ENCODE peak calls at places on chromosome 14, in eight cellular contexts. D is neural progenitor cell, L is PC-9, W is fibroblast of lung, A is GM23338, I is K562, S is hepatocyte, N is PC-3. U is an unnamed sample. For H3K4me1, the result is how much of the 10 kb centered on the place peaks cover.

GRCh38 chr14:75168586-75169335 is 7.7 kb downstream of the TMED10 start:
- DNase-seq in S (no peak), L (no peak), W (no peak), N (peak), D (no peak), A (no peak), I (no peak), U (no peak)

GRCh38 chr14:35632276-35633071 is 98.5 kb downstream of the INSM2 start:
- DNase-seq in N (no peak), W (peak), D (no peak), I (no peak), S (no peak), A (no peak), L (no peak), U (peak)

GRCh38 chr14:40410708-40411107 is 978.5 kb upstream of the FBXO33 start:
- DNase-seq in A (no peak), W (no peak), L (no peak), D (no peak), S (no peak), N (no peak), I (no peak), U (no peak)

GRCh38 chr14:34501997-34502396 is 37.5 kb downstream of the EAPP start:
- DNase-seq in I (no peak), N (no peak), A (no peak), S (no peak), D (no peak), L (no peak), W (peak), U (peak)

GRCh38 chr14:50099335-50099734 is 17.0 kb downstream of the VCPKMT start:
- DNase-seq in I (no peak), L (peak), N (peak), W (peak), D (no peak), A (no peak), S (no peak), U (peak)

GRCh38 chr14:94591073-94591472 is 9.8 kb downstream of the SERPINA5 start:
- DNase-seq in L (no peak), N (no peak), W (no peak), D (no peak), I (no peak), A (no peak), S (no peak), U (no peak)

GRCh38 chr14:63375772-63376171 is 57.0 kb upstream of the GPHB5 start:
- DNase-seq in I (no peak), N (peak), L (no peak), D (no peak), S (no peak), W (peak), A (no peak), U (peak)

GRCh38 chr14:45621731-45622130 is 368.7 kb upstream of the MIS18BP1 start:
- DNase-seq in W (no peak), N (no peak), I (no peak), L (no peak), S (no peak), D (no peak), A (no peak), U (no peak)

GRCh38 chr14:96255501-96256366 is at the start of gene BDKRB1:
- DNase-seq in W (peak), D (no peak), N (peak), A (no peak), I (no peak), S (no peak), L (no peak), U (peak)

GRCh38 chr14:34466691-34467090 is 4.7 kb upstream of the SPTSSA start:
- DNase-seq in W (no peak), L (no peak), S (no peak), I (no peak), A (no peak), D (no peak), N (no peak), U (no peak)

GRCh38 chr14:89011727-89012271 is 187.3 kb downstream of the TTC8 start:
- DNase-seq in L (no peak), D (no peak), N (no peak), W (no peak), S (peak), A (peak), I (no peak), U (no peak)

GRCh38 chr14:69712637-69713088 is 54.3 kb upstream of the SRSF5 start:
- DNase-seq in S (no peak), A (peak), D (peak), I (no peak), N (no peak), L (peak), W (no peak), U (no peak)

GRCh38 chr14:91889477-91890211 is 22.3 kb upstream of the TC2N start:
- DNase-seq in S (no peak), I (no peak), W (no peak), L (no peak), N (no peak), D (no peak), A (no peak), U (no peak)

GRCh38 chr14:75422169-75422568 is 5.7 kb upstream of the JDP2 start:
- DNase-seq in D (no peak), I (no peak), A (no peak), L (no peak), S (no peak), N (peak), W (peak), U (peak)

GRCh38 chr14:50943261-50943942 is 881 bp downstream of the PYGL start:
- DNase-seq in D (peak), W (peak), I (peak), A (peak), L (peak), S (peak), N (peak), U (peak)

GRCh38 chr14:86858591-86858990 is 1134.4 kb downstream of the GALC start:
- DNase-seq in N (no peak), A (no peak), L (no peak), W (peak), I (no peak), D (no peak), S (no peak), U (peak)

GRCh38 chr14:49950275-49951250 is 57.7 kb downstream of the ARF6 start:
- DNase-seq in I (no peak), W (no peak), A (no peak), N (peak), D (no peak), S (no peak), L (peak), U (no peak)

GRCh38 chr14:47674546-47675238 is 713 bp downstream of the MDGA2 start:
- DNase-seq in S (peak), W (peak), L (no peak), N (no peak), A (peak), D (peak), I (no peak), U (no peak)

GRCh38 chr14:72544615-72545387 is 349.1 kb downstream of the DPF3 start:
- DNase-seq in I (no peak), W (peak), D (peak), S (no peak), L (no peak), A (peak), N (no peak), U (no peak)

GRCh38 chr14:99066378-99066777 is 205.6 kb downstream of the BCL11B start:
- DNase-seq in N (no peak), L (no peak), D (no peak), S (no peak), I (no peak), A (no peak), W (no peak), U (no peak)

GRCh38 chr14:68377459-68377858 is 415.4 kb downstream of the ZFP36L1 start:
- DNase-seq in I (peak), S (no peak), A (no peak), D (peak), W (peak), N (no peak), L (no peak), U (peak)

GRCh38 chr14:77746064-77746463 is 14.9 kb downstream of the SNW1 start:
- DNase-seq in I (no peak), N (no peak), D (no peak), S (no peak), W (no peak), A (no peak), L (no peak), U (no peak)

GRCh38 chr14:74980746-74981661 is 21.7 kb upstream of the EIF2B2 start:
- DNase-seq in A (peak), N (peak), I (peak), D (peak), S (no peak), W (peak), L (peak), U (peak)

GRCh38 chr14:67556671-67557070 is 23.6 kb downstream of the PLEKHH1 start:
- DNase-seq in S (no peak), L (no peak), A (no peak), I (peak), N (no peak), D (no peak), W (no peak), U (no peak)

GRCh38 chr14:52402812-52403526 is 88.9 kb downstream of the PTGER2 start:
- DNase-seq in N (peak), L (no peak), A (no peak), W (peak), D (no peak), I (no peak), S (no peak), U (peak)

GRCh38 chr14:29236848-29237247 is 470.3 kb downstream of the FOXG1 start:
- DNase-seq in L (no peak), I (no peak), A (no peak), S (no peak), D (no peak), W (peak), N (peak), U (peak)

GRCh38 chr14:95185452-95186392 is 28.4 kb upstream of the DICER1 start:
- DNase-seq in I (peak), L (no peak), D (no peak), W (peak), N (no peak), S (no peak), A (no peak), U (no peak)

GRCh38 chr14:64841772-64842490 is 37.8 kb downstream of the SPTB start:
- DNase-seq in N (no peak), S (no peak), L (peak), A (no peak), W (peak), D (peak), I (peak), U (no peak)

GRCh38 chr14:104469591-104469990 is 110.0 kb upstream of the C14orf180 start:
- DNase-seq in A (no peak), S (no peak), N (no peak), D (no peak), L (no peak), I (no peak), W (no peak), U (no peak)
- H3K4me3 ChIP-seq in A (no peak), S (no peak), N (no peak), D (no peak), L (no peak), I (no peak), W (no peak), U (no peak)

DNA sequence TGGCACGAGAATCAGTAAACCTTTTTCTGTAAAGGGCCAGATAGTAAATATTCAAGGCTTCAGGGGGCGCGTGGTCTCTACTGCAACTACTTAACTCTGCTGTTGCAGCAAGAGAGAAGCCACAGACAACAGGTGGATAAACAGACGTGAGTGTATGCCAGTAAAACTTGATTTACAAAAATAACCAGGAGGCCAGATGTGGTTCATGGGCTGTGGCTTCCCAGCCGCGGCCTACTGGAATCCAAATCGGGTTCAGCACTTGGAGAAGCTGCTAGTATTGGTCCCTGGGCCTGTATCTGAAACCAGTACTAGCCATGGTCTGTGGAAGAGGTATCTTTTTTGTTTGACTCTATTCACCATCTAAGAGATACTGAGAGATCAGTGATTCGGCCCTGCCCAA is 13.3 kb downstream of the PPP2R5C start:
- DNase-seq in D (no peak), W (no peak), A (no peak), L (no peak), S (no peak), I (no peak), N (no peak), U (no peak)
- H3K4me1 ChIP-seq in D (under half), W (under half), A (under half), L (under half), S (under half), I (under half), N (under half), U (under half)

GRCh38 chr14:56803816-56804535 is 6.3 kb downstream of the OTX2 start:
- DNase-seq in I (no peak), W (no peak), D (no peak), S (no peak), A (peak), L (no peak), N (no peak), U (no peak)

GRCh38 chr14:56805992-56806737 is 4.1 kb downstream of the OTX2 start:
- DNase-seq in S (no peak), N (no peak), W (no peak), L (no peak), D (peak), A (peak), I (no peak), U (no peak)

GRCh38 chr14:56807586-56808168 is 2.6 kb downstream of the OTX2 start:
- DNase-seq in W (no peak), N (no peak), A (peak), L (no peak), S (no peak), I (no peak), D (peak), U (no peak)

GRCh38 chr14:56808314-56809201 is 1.7 kb downstream of the OTX2 start:
- DNase-seq in N (no peak), I (no peak), W (no peak), A (peak), D (peak), S (peak), L (no peak), U (no peak)

GRCh38 chr14:56805201-56805991 is 4.9 kb downstream of the OTX2 start:
- DNase-seq in N (no peak), D (peak), I (no peak), W (no peak), A (peak), S (no peak), L (no peak), U (no peak)
- TF ChIP-seq EZH2 in N (no peak), D (no peak), I (no peak), W (no peak), A (no peak), S (no peak), L (no peak), U (no peak)

DNA sequence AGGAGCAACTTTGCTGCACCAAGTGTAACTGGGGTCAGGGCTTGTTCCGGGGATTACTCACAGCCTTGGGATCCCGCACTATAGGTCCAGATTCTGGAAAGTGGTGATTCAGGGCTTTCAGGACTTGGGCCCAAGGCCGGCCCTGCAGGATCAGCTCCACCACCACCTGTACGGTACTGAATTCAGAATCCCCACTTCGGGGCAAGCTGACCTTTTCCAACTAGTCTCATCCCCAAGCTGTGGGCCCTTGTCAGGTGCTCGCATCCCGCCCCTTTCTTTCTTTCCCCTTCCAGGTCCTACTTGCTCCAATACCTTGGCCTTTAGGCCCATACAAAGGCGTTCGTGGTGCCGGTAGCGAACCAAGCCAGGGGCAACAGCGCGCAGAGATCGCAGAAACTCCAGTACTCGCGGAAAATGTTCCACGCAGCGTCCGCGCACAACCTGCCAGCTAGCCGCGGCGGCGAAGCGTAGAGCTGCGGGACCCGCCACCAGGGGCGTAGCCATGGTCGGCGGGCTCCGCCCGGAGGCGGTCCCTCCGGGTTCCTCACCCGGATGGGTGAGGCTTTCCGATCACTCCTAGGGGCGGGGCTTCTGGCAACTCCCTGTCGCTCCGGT is 487 bp downstream of the TINF2 start:
- DNase-seq in A (peak), N (peak), W (peak), L (peak), S (peak), D (peak), I (peak), U (peak)
- H3K4me3 ChIP-seq in A (peak), N (peak), W (peak), L (peak), S (peak), D (peak), I (peak), U (peak)

DNA sequence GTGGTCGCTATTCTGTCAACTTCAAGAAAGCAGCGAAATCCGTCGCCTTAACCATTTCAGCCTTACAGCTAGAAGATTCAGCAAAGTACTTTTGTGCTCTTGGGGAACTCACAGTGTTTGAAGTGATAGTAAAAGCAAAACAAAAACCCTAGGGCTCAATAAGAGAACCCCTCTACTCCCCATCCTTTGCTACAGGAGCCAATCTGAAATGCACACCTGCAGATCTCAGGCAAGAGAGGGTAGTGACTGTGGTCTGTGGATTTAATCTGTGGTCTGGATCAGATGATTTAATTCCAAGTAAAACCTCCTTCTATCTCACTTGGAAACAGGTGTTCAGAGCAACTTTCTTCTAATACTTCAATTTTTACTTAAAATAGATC is 422.9 kb upstream of the OR4E1 start:
- DNase-seq in D (no peak), L (no peak), N (no peak), I (no peak), A (no peak), W (no peak), S (no peak), U (no peak)
- H3K4me1 ChIP-seq in D (under half), L (under half), N (under half), I (under half), A (under half), W (under half), S (under half), U (under half)

GRCh38 chr14:60506462-60506984 is 2.4 kb upstream of the SIX6 start:
- DNase-seq in I (no peak), L (no peak), W (no peak), N (no peak), S (no peak), A (peak), D (peak), U (no peak)
- TF ChIP-seq EZH2 in I (no peak), L (no peak), W (peak), N (no peak), S (no peak), A (peak), D (no peak), U (no peak)

U was measured in astrocyte.